ENCODE peak calls at places on chromosome 11, in eight cellular contexts. D, J, G, R, H, I, U and Z are unnamed samples.

GRCh38 chr11:119566299-119566698 is 143.3 kb upstream of the THY1 start:
- DNase-seq in D (no peak), I (no peak), J (no peak), G (no peak), H (no peak), U (peak; percentile 20), R (no peak), Z (no peak)

GRCh38 chr11:62141111-62142042 is 17.6 kb downstream of the INCENP start:
- DNase-seq in D (no peak), H (no peak), U (peak; percentile 63), G (no peak), J (no peak), R (no peak), I (no peak), Z (no peak)

GRCh38 chr11:126135182-126136176 is 72.8 kb upstream of the CDON start:
- DNase-seq in D (no peak), G (no peak), J (no peak), U (no peak), R (no peak), I (no peak), H (no peak), Z (no peak)

GRCh38 chr11:6653656-6654055 is 2.0 kb downstream of the DCHS1 start:
- DNase-seq in J (no peak), R (no peak), D (no peak), I (no peak), U (no peak), G (no peak), H (no peak), Z (no peak)

GRCh38 chr11:69455969-69456368 is 25.5 kb upstream of the LINC01488 start:
- DNase-seq in R (no peak), U (no peak), H (no peak), D (no peak), J (no peak), G (no peak), I (no peak), Z (no peak)

GRCh38 chr11:113954235-113954634 is 20.7 kb upstream of the HTR3A start:
- DNase-seq in G (no peak), U (no peak), R (no peak), J (no peak), I (no peak), D (no peak), H (no peak), Z (peak; percentile 9)

GRCh38 chr11:12170501-12170900 is 60.1 kb downstream of the MICAL2 start:
- DNase-seq in D (no peak), R (no peak), I (no peak), G (no peak), J (no peak), H (no peak), U (no peak), Z (no peak)

GRCh38 chr11:133597236-133597635 is 64.9 kb upstream of the OPCML start:
- DNase-seq in G (no peak), J (no peak), D (no peak), U (no peak), I (no peak), R (no peak), H (no peak), Z (no peak)

GRCh38 chr11:80182906-80183305 is 742.1 kb upstream of the TENM4 start:
- DNase-seq in J (no peak), I (no peak), U (no peak), R (peak; percentile 73), D (no peak), G (no peak), H (no peak), Z (no peak)

GRCh38 chr11:27933992-27934829 is 173.7 kb downstream of the KIF18A start:
- DNase-seq in H (no peak), J (peak; percentile 91), I (no peak), G (no peak), U (no peak), D (no peak), R (peak; percentile 98), Z (peak; percentile 67)

GRCh38 chr11:17563248-17563647 is 16.2 kb downstream of the OTOG start:
- DNase-seq in R (peak; percentile 54), U (peak; percentile 53), G (peak; percentile 48), H (no peak), I (no peak), J (no peak), D (no peak), Z (peak; percentile 36)

GRCh38 chr11:111974451-111974850 is 37.3 kb downstream of the DIXDC1 start:
- DNase-seq in D (no peak), I (no peak), J (no peak), G (no peak), U (no peak), R (peak; percentile 49), H (no peak), Z (no peak)

GRCh38 chr11:17273668-17274321 is 2.7 kb upstream of the NUCB2 start:
- DNase-seq in J (no peak), G (peak; percentile 24), I (no peak), U (no peak), R (no peak), D (no peak), H (no peak), Z (peak; percentile 24)

GRCh38 chr11:15142838-15143237 is 28.1 kb downstream of the INSC start:
- DNase-seq in H (no peak), R (no peak), U (no peak), G (no peak), J (no peak), I (no peak), D (no peak), Z (no peak)

GRCh38 chr11:119501777-119502405 is 78.9 kb upstream of the THY1 start:
- DNase-seq in U (no peak), G (no peak), J (no peak), H (no peak), R (no peak), I (no peak), D (no peak), Z (no peak)

GRCh38 chr11:30914143-30914762 is 328.1 kb upstream of the MPPED2 start:
- DNase-seq in G (peak; percentile 34), J (peak; percentile 40), H (peak; percentile 51), I (no peak), R (peak; percentile 64), D (no peak), U (peak; percentile 81), Z (peak; percentile 77)

GRCh38 chr11:2584812-2585565 is 114.8 kb downstream of the KCNQ1OT1 start:
- DNase-seq in R (no peak), I (no peak), U (peak; percentile 62), G (no peak), D (peak; percentile 0), J (no peak), H (no peak), Z (no peak)

GRCh38 chr11:110896358-110896757 is 184.1 kb upstream of the ARHGAP20 start:
- DNase-seq in G (no peak), I (no peak), H (no peak), U (no peak), R (peak; percentile 17), D (no peak), J (peak; percentile 11), Z (no peak)

GRCh38 chr11:134150195-134150903 is 73.4 kb downstream of the NCAPD3 start:
- DNase-seq in R (no peak), I (no peak), D (no peak), J (no peak), U (no peak), G (no peak), H (no peak), Z (no peak)

GRCh38 chr11:406796-407650 is 7.8 kb downstream of the SIGIRR start:
- DNase-seq in G (no peak), R (peak; percentile 84), I (peak; percentile 88), J (no peak), D (peak; percentile 76), H (no peak), U (no peak), Z (peak; percentile 90)

GRCh38 chr11:77154381-77155081 is 26.5 kb downstream of the MYO7A start:
- DNase-seq in H (peak; percentile 81), J (no peak), R (no peak), I (no peak), U (no peak), D (no peak), G (no peak), Z (no peak)

GRCh38 chr11:131486937-131487336 is 116.5 kb downstream of the NTM start:
- DNase-seq in D (no peak), U (no peak), R (peak; percentile 56), I (no peak), J (no peak), H (peak; percentile 9), G (no peak), Z (no peak)

GRCh38 chr11:75931124-75931523 is 116.1 kb downstream of the UVRAG start:
- DNase-seq in R (peak; percentile 48), I (no peak), G (no peak), U (no peak), D (no peak), J (peak; percentile 5), H (no peak), Z (peak; percentile 29)

GRCh38 chr11:61693897-61694840 is 14.0 kb downstream of the DAGLA start:
- DNase-seq in H (no peak), G (no peak), D (no peak), R (peak; percentile 92), J (peak; percentile 34), I (no peak), U (no peak), Z (no peak)

GRCh38 chr11:57786436-57786835 is 24.8 kb downstream of the CTNND1 start:
- DNase-seq in J (no peak), U (no peak), R (no peak), D (no peak), G (no peak), H (no peak), I (no peak), Z (no peak)

GRCh38 chr11:75078233-75078632 is 18.4 kb downstream of the OR2AT4 start:
- DNase-seq in H (no peak), J (peak; percentile 67), G (no peak), R (peak; percentile 95), I (no peak), U (no peak), D (no peak), Z (no peak)

GRCh38 chr11:65183201-65183891 is 1.6 kb downstream of the CAPN1 start:
- DNase-seq in G (no peak), H (no peak), J (no peak), I (no peak), R (peak; percentile 93), U (no peak), D (no peak), Z (peak; percentile 91)

GRCh38 chr11:1836011-1836945 is 1.5 kb downstream of the SYT8 start:
- DNase-seq in R (no peak), G (no peak), U (no peak), D (no peak), I (no peak), H (no peak), J (no peak), Z (no peak)

GRCh38 chr11:111833524-111833923 is 37.9 kb downstream of the ALG9 start:
- DNase-seq in G (peak; percentile 25), U (no peak), I (no peak), J (no peak), R (no peak), D (no peak), H (no peak), Z (peak; percentile 8)

GRCh38 chr11:40722179-40722795 is 737.2 kb downstream of the LRRC4C start:
- DNase-seq in D (no peak), G (peak; percentile 56), U (no peak), H (no peak), R (peak; percentile 61), J (peak; percentile 4), I (no peak), Z (peak; percentile 52)

GRCh38 chr11:82932564-82932963 is 31.0 kb downstream of the DDIAS start:
- DNase-seq in D (no peak), H (no peak), I (no peak), G (no peak), J (no peak), R (no peak), U (no peak), Z (no peak)

GRCh38 chr11:68282141-68282860 is 10.5 kb upstream of the C11orf24 start:
- DNase-seq in U (no peak), J (no peak), G (no peak), I (peak; percentile 31), D (peak; percentile 43), H (no peak), R (no peak), Z (peak; percentile 75)

GRCh38 chr11:3929689-3930088 is 74.2 kb downstream of the STIM1 start:
- DNase-seq in G (no peak), U (no peak), D (no peak), I (no peak), J (peak; percentile 23), H (no peak), R (peak; percentile 13), Z (no peak)

GRCh38 chr11:20053572-20053971 is 106.7 kb downstream of the DBX1 start:
- DNase-seq in U (no peak), J (no peak), D (no peak), R (no peak), I (no peak), G (no peak), H (no peak), Z (peak; percentile 78)